ENCODE peak calls at places on chromosomes 3 and 15, in five cellular contexts. R, H, N, F and W are unnamed samples.
A peak's percentile ranks its signal among the peaks of the same experiment; 100 is the strongest.

GRCh38 chr15:35168464-35168863 is 83.4 kb upstream of the NANOGP8 start:
- DNase-seq in R (peak; percentile 61), H (peak; percentile 49), N (peak; percentile 83), F (peak; percentile 36), W (no peak)

GRCh38 chr15:90035095-90035834 is 34.1 kb downstream of the ZNF710 start:
- DNase-seq in R (peak; percentile 69), H (peak; percentile 64), N (peak; percentile 38), F (no peak), W (no peak)

GRCh38 chr15:60095711-60096110 is 91.6 kb downstream of the FOXB1 start:
- DNase-seq in R (no peak), H (peak; percentile 70), N (peak; percentile 21), F (no peak), W (no peak)

GRCh38 chr15:92580021-92580420 is 75.6 kb downstream of the FAM174B start:
- DNase-seq in R (no peak), H (no peak), N (no peak), F (no peak), W (no peak)

GRCh38 chr3:94360982-94361381 is 298.1 kb downstream of the NSUN3 start:
- DNase-seq in R (no peak), H (no peak), N (peak; percentile 25), F (no peak), W (no peak)

GRCh38 chr3:128326051-128326823 is 140.5 kb downstream of the DNAJB8 start:
- DNase-seq in R (no peak), H (no peak), N (no peak), F (no peak), W (no peak)

GRCh38 chr3:38353151-38353550 is 6.6 kb downstream of the XYLB start:
- DNase-seq in R (peak; percentile 37), H (peak; percentile 21), N (peak; percentile 72), F (no peak), W (no peak)

GRCh38 chr3:94862703-94863102 is 799.8 kb downstream of the NSUN3 start:
- DNase-seq in R (peak; percentile 28), H (peak; percentile 26), N (peak; percentile 5), F (no peak), W (peak; percentile 9)

GRCh38 chr3:377158-377561 is 180.6 kb downstream of the CHL1 start:
- DNase-seq in R (peak; percentile 14), H (no peak), N (peak; percentile 62), F (no peak), W (no peak)

GRCh38 chr3:70994644-70995043 is 588.9 kb downstream of the FOXP1 start:
- DNase-seq in R (no peak), H (no peak), N (no peak), F (no peak), W (no peak)

GRCh38 chr15:75723171-75723846 is 10.7 kb upstream of the CSPG4 start:
- DNase-seq in R (no peak), H (no peak), N (no peak), F (no peak), W (no peak)

GRCh38 chr3:24020036-24020691 is 75.1 kb downstream of the NR1D2 start:
- DNase-seq in R (no peak), H (no peak), N (no peak), F (no peak), W (no peak)

GRCh38 chr15:88920186-88920891 is 7.2 kb upstream of the MFGE8 start:
- DNase-seq in R (peak; percentile 80), H (peak; percentile 87), N (peak; percentile 91), F (no peak), W (no peak)

GRCh38 chr3:141940204-141940776 is 63.8 kb downstream of the ATP1B3 start:
- DNase-seq in R (peak; percentile 37), H (peak; percentile 53), N (peak; percentile 42), F (peak; percentile 44), W (no peak)

GRCh38 chr3:119380697-119381096 is 82.7 kb downstream of the TMEM39A start:
- DNase-seq in R (no peak), H (no peak), N (peak; percentile 14), F (no peak), W (no peak)
- TF ChIP-seq CTCF in R (no peak), H (no peak), N (no peak), F (no peak), W (no peak)

GRCh38 chr3:10941972-10942371 is 50.6 kb upstream of the SLC6A1 start:
- DNase-seq in R (no peak), H (no peak), N (peak; percentile 10), F (no peak), W (peak; percentile 25)
- TF ChIP-seq CTCF in R (peak; percentile 55), H (peak; percentile 84), N (peak; percentile 69), F (peak; percentile 74), W (peak; percentile 67)

GRCh38 chr3:146638718-146639117 is 33.6 kb upstream of the PLSCR5 start:
- DNase-seq in R (no peak), H (no peak), N (no peak), F (no peak), W (no peak)
- TF ChIP-seq CTCF in R (peak; percentile 45), H (peak; percentile 39), N (peak; percentile 49), F (peak; percentile 17), W (peak; percentile 70)

DNA sequence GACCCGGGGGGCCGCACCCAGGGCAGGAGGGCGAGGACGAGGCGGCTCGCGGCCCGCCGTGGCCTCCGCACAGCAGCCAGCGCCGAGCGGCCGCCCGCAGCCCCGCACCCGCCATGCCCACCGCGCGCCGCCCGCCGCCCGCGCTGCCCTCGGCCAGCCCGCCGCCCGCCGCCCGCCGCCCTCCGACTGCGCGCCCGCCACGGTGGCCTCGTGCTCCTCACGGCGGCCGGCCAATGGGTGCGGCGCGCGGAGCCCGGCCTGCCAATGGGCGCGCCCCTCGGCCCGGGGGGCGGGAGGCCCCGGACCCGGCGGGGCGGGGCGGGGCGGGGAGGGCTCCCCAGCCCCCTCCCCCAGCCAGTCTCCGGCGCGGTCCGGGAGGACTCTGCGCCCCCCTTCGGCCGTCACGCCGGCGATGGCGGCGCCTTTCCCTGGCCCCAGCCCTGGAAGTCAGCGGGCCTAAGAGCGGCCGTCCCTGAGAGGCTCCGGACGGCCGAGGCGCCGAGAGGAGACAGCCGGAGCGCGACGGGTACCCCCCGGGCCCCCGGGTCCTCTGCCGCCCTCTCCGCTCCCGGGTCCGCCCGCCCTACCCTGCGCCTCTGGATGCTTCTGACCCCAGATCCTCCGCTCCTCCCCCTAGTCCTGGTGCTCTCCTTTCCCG is at the start of gene NT5DC2:
- DNase-seq in R (peak; percentile 73), H (peak; percentile 19), N (peak; percentile 51), F (no peak), W (peak; percentile 64)
- TF ChIP-seq CTCF in R (no peak), H (no peak), N (no peak), F (no peak), W (no peak)

GRCh38 chr15:62069551-62069950 is 2.8 kb downstream of the C2CD4A start:
- DNase-seq in R (no peak), H (no peak), N (no peak), F (no peak), W (no peak)

GRCh38 chr15:62068787-62069170 is 2.0 kb downstream of the C2CD4A start:
- DNase-seq in R (peak; percentile 21), H (no peak), N (no peak), F (no peak), W (no peak)

GRCh38 chr15:62066663-62067447 is at the start of gene C2CD4A:
- DNase-seq in R (peak; percentile 55), H (no peak), N (no peak), F (no peak), W (peak; percentile 23)

GRCh38 chr15:62067448-62068044 is 769 bp downstream of the C2CD4A start:
- DNase-seq in R (peak; percentile 21), H (no peak), N (no peak), F (no peak), W (no peak)

GRCh38 chr15:62068071-62068786 is 1.5 kb downstream of the C2CD4A start:
- DNase-seq in R (peak; percentile 33), H (no peak), N (peak; percentile 36), F (no peak), W (peak; percentile 41)
- TF ChIP-seq CTCF in R (peak; percentile 27), H (no peak), N (no peak), F (peak; percentile 2), W (peak; percentile 41)

GRCh38 chr15:98580577-98580976 is 67.8 kb upstream of the IGF1R start:
- DNase-seq in R (no peak), H (no peak), N (no peak), F (no peak), W (no peak)

GRCh38 chr15:98582900-98583554 is 65.3 kb upstream of the IGF1R start:
- DNase-seq in R (no peak), H (no peak), N (no peak), F (no peak), W (no peak)

GRCh38 chr15:98586066-98586465 is 62.3 kb upstream of the IGF1R start:
- DNase-seq in R (no peak), H (no peak), N (no peak), F (no peak), W (no peak)

GRCh38 chr15:98583758-98584157 is 64.6 kb upstream of the IGF1R start:
- DNase-seq in R (no peak), H (no peak), N (no peak), F (no peak), W (no peak)

GRCh38 chr15:98581715-98582114 is 66.6 kb upstream of the IGF1R start:
- DNase-seq in R (no peak), H (no peak), N (no peak), F (no peak), W (no peak)
- TF ChIP-seq CTCF in R (no peak), H (peak; percentile 9), N (no peak), F (no peak), W (peak; percentile 53)

GRCh38 chr3:105435277-105435676 is 68.6 kb downstream of the ALCAM start:
- DNase-seq in R (no peak), H (no peak), N (no peak), F (no peak), W (no peak)
- TF ChIP-seq CTCF in R (no peak), H (no peak), N (no peak), F (no peak), W (no peak)

GRCh38 chr15:58933311-58934113 is at the start of gene SLTM:
- DNase-seq in R (peak; percentile 97), H (peak; percentile 89), N (peak; percentile 94), F (peak; percentile 69), W (peak; percentile 83)
- TF ChIP-seq CTCF in R (peak; percentile 16), H (peak; percentile 43), N (peak; percentile 28), F (no peak), W (peak; percentile 53)

GRCh38 chr3:53420831-53421230 is 73.5 kb upstream of the DCP1A start:
- DNase-seq in R (no peak), H (no peak), N (no peak), F (no peak), W (no peak)

GRCh38 chr3:53412953-53413352 is 65.6 kb upstream of the DCP1A start:
- DNase-seq in R (no peak), H (no peak), N (no peak), F (no peak), W (no peak)

GRCh38 chr3:53411371-53411770 is 64.0 kb upstream of the DCP1A start:
- DNase-seq in R (no peak), H (no peak), N (no peak), F (no peak), W (no peak)

GRCh38 chr3:53416530-53416929 is 69.2 kb upstream of the DCP1A start:
- DNase-seq in R (no peak), H (no peak), N (no peak), F (no peak), W (no peak)
- TF ChIP-seq CTCF in R (no peak), H (no peak), N (no peak), F (no peak), W (no peak)

GRCh38 chr3:8853081-8853480 is 83.7 kb upstream of the OXTR start:
- DNase-seq in R (peak; percentile 30), H (no peak), N (peak; percentile 25), F (no peak), W (no peak)
- TF ChIP-seq CTCF in R (no peak), H (no peak), N (no peak), F (no peak), W (no peak)